ENCODE peak calls at places on chromosomes 3 and 15, in four cellular contexts. One of them, this sample, is unnamed.

GRCh38 chr15:67361100-67361499 is 106.5 kb downstream of the IQCH start:
- DNase-seq in foreskin keratinocyte: no peak
- DNase-seq in fibroblast of the aortic adventitia: no peak
- DNase-seq in NCI-H526: no peak
- DNase-seq in this sample: no peak

GRCh38 chr3:72376917-72377710 is 471.1 kb downstream of the SHQ1 start:
- DNase-seq in NCI-H526: no peak
- DNase-seq in foreskin keratinocyte: no peak
- DNase-seq in fibroblast of the aortic adventitia: no peak
- DNase-seq in this sample: no peak

GRCh38 chr3:170470063-170471006 is 51.7 kb downstream of the CLDN11 start:
- DNase-seq in foreskin keratinocyte: no peak
- DNase-seq in NCI-H526: peak; percentile 82
- DNase-seq in fibroblast of the aortic adventitia: peak; percentile 71
- DNase-seq in this sample: peak; percentile 59

GRCh38 chr3:14412831-14413380 is 10.5 kb downstream of the SLC6A6 start:
- DNase-seq in fibroblast of the aortic adventitia: no peak
- DNase-seq in foreskin keratinocyte: no peak
- DNase-seq in NCI-H526: no peak
- DNase-seq in this sample: peak; percentile 85

GRCh38 chr3:45567730-45568172 is 26.8 kb upstream of the LIMD1 start:
- DNase-seq in fibroblast of the aortic adventitia: no peak
- DNase-seq in NCI-H526: no peak
- DNase-seq in foreskin keratinocyte: no peak
- DNase-seq in this sample: no peak

GRCh38 chr15:63057454-63058335 is 15.1 kb downstream of the TPM1 start:
- DNase-seq in fibroblast of the aortic adventitia: no peak
- DNase-seq in NCI-H526: no peak
- DNase-seq in foreskin keratinocyte: no peak
- DNase-seq in this sample: no peak

GRCh38 chr3:173037840-173038483 is 103.1 kb downstream of the SPATA16 start:
- DNase-seq in foreskin keratinocyte: no peak
- DNase-seq in NCI-H526: no peak
- DNase-seq in fibroblast of the aortic adventitia: no peak
- DNase-seq in this sample: no peak

GRCh38 chr3:15800780-15801179 is 3.0 kb upstream of the ANKRD28 start:
- DNase-seq in fibroblast of the aortic adventitia: peak; percentile 52
- DNase-seq in foreskin keratinocyte: no peak
- DNase-seq in NCI-H526: no peak
- DNase-seq in this sample: no peak

GRCh38 chr15:80605591-80606150 is 89.4 kb upstream of the ABHD17C start:
- DNase-seq in NCI-H526: no peak
- DNase-seq in fibroblast of the aortic adventitia: no peak
- DNase-seq in foreskin keratinocyte: no peak
- DNase-seq in this sample: no peak

GRCh38 chr15:83784975-83785374 is 131.1 kb downstream of the ADAMTSL3 start:
- DNase-seq in NCI-H526: no peak
- DNase-seq in fibroblast of the aortic adventitia: peak; percentile 41
- DNase-seq in foreskin keratinocyte: peak; percentile 80
- DNase-seq in this sample: no peak

GRCh38 chr3:59774613-59775012 is 724.8 kb upstream of the CFAP20DC start:
- DNase-seq in fibroblast of the aortic adventitia: peak; percentile 86
- DNase-seq in NCI-H526: no peak
- DNase-seq in foreskin keratinocyte: peak; percentile 67
- DNase-seq in this sample: peak; percentile 25

GRCh38 chr3:112074616-112075497 is 11.3 kb upstream of the C3orf52 start:
- DNase-seq in foreskin keratinocyte: peak; percentile 100
- DNase-seq in fibroblast of the aortic adventitia: peak; percentile 95
- DNase-seq in NCI-H526: peak; percentile 53
- DNase-seq in this sample: no peak

GRCh38 chr15:27589260-27589659 is 509.9 kb downstream of the OCA2 start:
- DNase-seq in foreskin keratinocyte: no peak
- DNase-seq in NCI-H526: no peak
- DNase-seq in fibroblast of the aortic adventitia: no peak
- DNase-seq in this sample: no peak

GRCh38 chr3:182248349-182248880 is 536.7 kb downstream of the SOX2 start:
- DNase-seq in fibroblast of the aortic adventitia: no peak
- DNase-seq in NCI-H526: no peak
- DNase-seq in foreskin keratinocyte: no peak
- DNase-seq in this sample: no peak

GRCh38 chr3:120418866-120419490 is 31.8 kb downstream of the FSTL1 start:
- DNase-seq in fibroblast of the aortic adventitia: peak; percentile 58
- DNase-seq in foreskin keratinocyte: peak; percentile 49
- DNase-seq in NCI-H526: peak; percentile 66
- DNase-seq in this sample: no peak

GRCh38 chr3:105827959-105828358 is 40.9 kb downstream of the CBLB start:
- DNase-seq in fibroblast of the aortic adventitia: peak; percentile 83
- DNase-seq in foreskin keratinocyte: peak; percentile 85
- DNase-seq in NCI-H526: no peak
- DNase-seq in this sample: no peak

GRCh38 chr3:23004971-23005370 is 198.2 kb upstream of the UBE2E2 start:
- DNase-seq in NCI-H526: no peak
- DNase-seq in fibroblast of the aortic adventitia: peak; percentile 79
- DNase-seq in foreskin keratinocyte: peak; percentile 96
- DNase-seq in this sample: no peak

GRCh38 chr3:66483006-66483928 is 17.6 kb downstream of the LRIG1 start:
- DNase-seq in foreskin keratinocyte: no peak
- DNase-seq in NCI-H526: peak; percentile 38
- DNase-seq in fibroblast of the aortic adventitia: peak; percentile 82
- DNase-seq in this sample: peak; percentile 89

GRCh38 chr3:14841836-14842235 is 23.1 kb downstream of the FGD5 start:
- DNase-seq in fibroblast of the aortic adventitia: no peak
- DNase-seq in foreskin keratinocyte: no peak
- DNase-seq in NCI-H526: no peak
- DNase-seq in this sample: no peak

GRCh38 chr15:77816983-77817382 is 184.3 kb upstream of the LINGO1 start:
- DNase-seq in NCI-H526: no peak
- DNase-seq in fibroblast of the aortic adventitia: no peak
- DNase-seq in foreskin keratinocyte: no peak
- DNase-seq in this sample: no peak

This sample was measured in uterus.